ENCODE peak calls at places on chromosomes 7 and 10, in seven cellular contexts. K is AG04450, X is AG08395, Z is BE2C, C is substantia nigra, T is NCI-H187 treated with DMSO at 0.1 percent for 48 hours, H is T-helper 1 cell. W is an unnamed sample.

GRCh38 chr7:55246181-55246580 is 119.0 kb upstream of the LANCL2 start:
- DNase-seq in K (no peak), X (no peak), Z (no peak), C (no peak), T (no peak), H (no peak), W (no peak)

GRCh38 chr10:63265646-63266207 is 132.6 kb downstream of the NRBF2 start:
- DNase-seq in K (no peak), X (no peak), Z (no peak), C (no peak), T (no peak), H (no peak), W (no peak)

GRCh38 chr7:119959811-119960210 is 313.2 kb upstream of the KCND2 start:
- DNase-seq in K (no peak), X (no peak), Z (no peak), C (no peak), T (no peak), H (no peak), W (no peak)

GRCh38 chr10:77030915-77031425 is 606.6 kb downstream of the KCNMA1 start:
- DNase-seq in K (no peak), X (peak), Z (no peak), C (no peak), T (no peak), H (no peak), W (no peak)

GRCh38 chr10:75111906-75112703 is 649 bp downstream of the SAMD8 start:
- DNase-seq in K (peak), X (peak), Z (peak), C (no peak), T (no peak), H (peak), W (peak)

GRCh38 chr10:130171196-130171595 is 35.0 kb downstream of the GLRX3 start:
- DNase-seq in K (no peak), X (no peak), Z (no peak), C (no peak), T (no peak), H (peak), W (no peak)

GRCh38 chr7:9718071-9718470 is 1255.6 kb upstream of the PHF14 start:
- DNase-seq in K (no peak), X (no peak), Z (no peak), C (no peak), T (peak), H (no peak), W (no peak)

GRCh38 chr10:127853868-127854768 is 38.6 kb downstream of the CLRN3 start:
- DNase-seq in K (peak), X (peak), Z (peak), C (peak), T (no peak), H (peak), W (peak)

GRCh38 chr7:19464241-19464640 is 244.6 kb downstream of the POLR1F start:
- DNase-seq in K (no peak), X (no peak), Z (no peak), C (no peak), T (no peak), H (no peak), W (no peak)

GRCh38 chr7:151921451-151921850 is 34.8 kb upstream of the GALNTL5 start:
- DNase-seq in K (no peak), X (no peak), Z (no peak), C (no peak), T (no peak), H (no peak), W (no peak)

GRCh38 chr7:29995652-29996051 is 6.1 kb upstream of the SCRN1 start:
- DNase-seq in K (no peak), X (no peak), Z (no peak), C (no peak), T (no peak), H (no peak), W (no peak)

GRCh38 chr10:133294189-133294588 is 14.5 kb downstream of the TUBGCP2 start:
- DNase-seq in K (no peak), X (no peak), Z (no peak), C (no peak), T (no peak), H (no peak), W (no peak)

GRCh38 chr7:131555565-131556054 is 818 bp downstream of the PODXL start:
- DNase-seq in K (no peak), X (no peak), Z (no peak), C (no peak), T (no peak), H (no peak), W (peak)

GRCh38 chr7:39428221-39428620 is 138.0 kb upstream of the YAE1 start:
- DNase-seq in K (no peak), X (peak), Z (no peak), C (no peak), T (no peak), H (no peak), W (no peak)

GRCh38 chr7:141071260-141071854 is 2.5 kb upstream of the TMEM178B start:
- DNase-seq in K (no peak), X (peak), Z (peak), C (peak), T (peak), H (peak), W (peak)

GRCh38 chr10:34491666-34492065 is 323.4 kb downstream of the PARD3 start:
- DNase-seq in K (no peak), X (no peak), Z (no peak), C (no peak), T (no peak), H (no peak), W (no peak)

GRCh38 chr7:111540199-111540815 is 22.0 kb downstream of the IMMP2L start:
- DNase-seq in K (no peak), X (no peak), Z (no peak), C (no peak), T (no peak), H (no peak), W (no peak)

GRCh38 chr10:43417950-43418768 is 9.2 kb upstream of the HNRNPF start:
- DNase-seq in K (no peak), X (no peak), Z (no peak), C (no peak), T (no peak), H (peak), W (no peak)

GRCh38 chr7:78417180-78417853 is 618.7 kb downstream of the PHTF2 start:
- DNase-seq in K (no peak), X (no peak), Z (no peak), C (no peak), T (no peak), H (no peak), W (no peak)

GRCh38 chr10:77420942-77421523 is 216.6 kb downstream of the KCNMA1 start:
- DNase-seq in K (no peak), X (no peak), Z (no peak), C (no peak), T (no peak), H (no peak), W (no peak)

GRCh38 chr7:27631411-27631810 is 31.3 kb downstream of the HIBADH start:
- DNase-seq in K (no peak), X (no peak), Z (no peak), C (no peak), T (no peak), H (no peak), W (no peak)

GRCh38 chr10:11345224-11346054 is 266.0 kb downstream of the USP6NL start:
- DNase-seq in K (no peak), X (no peak), Z (no peak), C (no peak), T (no peak), H (peak), W (no peak)

GRCh38 chr7:130380861-130381455 is 664 bp downstream of the CPA1 start:
- DNase-seq in K (no peak), X (no peak), Z (no peak), C (no peak), T (no peak), H (no peak), W (no peak)

GRCh38 chr7:22430457-22430856 is 69.5 kb downstream of the STEAP1B start:
- DNase-seq in K (peak), X (peak), Z (no peak), C (no peak), T (no peak), H (no peak), W (no peak)

GRCh38 chr10:70315815-70316214 is 32.0 kb upstream of the NPFFR1 start:
- DNase-seq in K (no peak), X (no peak), Z (no peak), C (no peak), T (no peak), H (no peak), W (no peak)

GRCh38 chr7:70764004-70764691 is 367.8 kb upstream of the GALNT17 start:
- DNase-seq in K (no peak), X (no peak), Z (no peak), C (no peak), T (no peak), H (peak), W (no peak)

GRCh38 chr10:15427836-15428414 is 56.8 kb upstream of the FAM171A1 start:
- DNase-seq in K (peak), X (peak), Z (no peak), C (no peak), T (no peak), H (no peak), W (no peak)